ENCODE peak calls at places on chromosomes 2 and 18, in four cellular contexts. X is OCI-LY7, J is stomach, Q is neuronal stem cell. Y is an unnamed sample.
A peak's percentile ranks its signal among the peaks of the same experiment; 100 is the strongest.

GRCh38 chr2:101387151-101387807 is at the start of gene CREG2:
- DNase-seq in Q (peak; percentile 71), J (peak; percentile 75), X (no peak), Y (peak; percentile 66)

GRCh38 chr2:45987856-45988255 is 309.4 kb upstream of the EPAS1 start:
- DNase-seq in J (no peak), X (no peak), Q (no peak), Y (no peak)

GRCh38 chr2:217801115-217801531 is 201.7 kb downstream of the TNS1 start:
- DNase-seq in J (no peak), X (no peak), Q (no peak), Y (peak; percentile 28)

GRCh38 chr2:158529379-158530110 is 72.8 kb downstream of the PKP4 start:
- DNase-seq in X (no peak), Q (no peak), J (no peak), Y (no peak)

GRCh38 chr2:188244383-188244782 is 47.3 kb upstream of the GULP1 start:
- DNase-seq in Q (no peak), J (no peak), X (no peak), Y (no peak)

GRCh38 chr2:43327119-43327518 is 100.7 kb upstream of the ZFP36L2 start:
- DNase-seq in X (no peak), J (no peak), Q (no peak), Y (no peak)

GRCh38 chr2:72973566-72974435 is 56.5 kb downstream of the EMX1 start:
- DNase-seq in J (peak; percentile 63), X (peak; percentile 75), Q (peak; percentile 60), Y (no peak)

GRCh38 chr2:71548589-71549485 is 95.5 kb downstream of the DYSF start:
- DNase-seq in Q (peak; percentile 52), J (peak; percentile 70), X (peak; percentile 53), Y (peak; percentile 65)

GRCh38 chr2:207869784-207870778 is 100.4 kb upstream of the FZD5 start:
- DNase-seq in Q (no peak), J (no peak), X (no peak), Y (no peak)

GRCh38 chr18:47877892-47878291 is 52.6 kb downstream of the SMAD2 start:
- DNase-seq in J (no peak), X (no peak), Q (no peak), Y (no peak)

GRCh38 chr2:14773696-14774095 is 141.2 kb downstream of the LRATD1 start:
- DNase-seq in X (no peak), J (no peak), Q (no peak), Y (no peak)

DNA sequence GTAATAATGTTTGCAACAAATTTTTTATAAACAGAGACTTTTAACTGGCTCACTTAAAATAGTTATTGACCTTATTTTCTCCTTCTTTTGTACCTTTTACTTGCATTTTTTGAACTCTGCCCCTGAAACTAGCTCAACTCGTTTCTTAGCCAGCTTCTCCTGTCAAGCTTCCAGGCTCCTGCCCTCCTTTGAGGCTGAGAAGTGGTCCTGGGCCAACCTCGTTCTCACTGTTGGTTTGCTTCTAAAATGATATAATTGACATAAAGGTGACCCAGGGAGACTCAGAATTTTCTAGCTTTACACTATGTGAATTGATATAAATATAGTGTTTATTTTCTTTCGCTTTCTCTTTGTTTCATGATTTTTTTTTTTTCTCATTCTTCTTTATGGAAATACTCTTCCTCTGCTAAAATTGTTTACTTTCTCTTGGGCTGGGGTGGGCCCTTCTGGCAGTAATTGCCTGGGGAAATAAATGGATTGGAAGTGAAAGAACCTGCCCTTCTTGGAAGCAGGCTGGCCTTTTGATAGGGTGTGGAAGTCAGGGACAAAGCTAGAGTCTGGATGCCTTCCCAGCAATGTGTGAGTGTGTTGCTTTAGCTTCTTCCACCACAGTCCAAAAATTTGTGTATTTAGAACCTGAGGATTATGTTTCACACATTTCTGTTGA is 30.7 kb downstream of the GPD2 start:
- DNase-seq in X (no peak), J (peak; percentile 61), Q (no peak), Y (peak; percentile 37)
- H3K27ac ChIP-seq in X (no peak overlapping the region), J (peak overlapping the region; percentile 74), Q (peak overlapping the region; percentile 63), Y (peak overlapping the region; percentile 64)

GRCh38 chr18:8717011-8717770 is 11.8 kb downstream of the MTCL1 start:
- DNase-seq in J (no peak), Q (no peak), X (no peak), Y (no peak)
- H3K4me1 ChIP-seq in J (peaks cover 34% of the 10 kb centered on the region), Q (no peaks in the 10 kb centered on the region), X (peaks cover 10% of the 10 kb centered on the region), Y (no peaks in the 10 kb centered on the region)

GRCh38 chr2:168614291-168615018 is 158.4 kb downstream of the CERS6 start:
- DNase-seq in J (no peak), X (peak; percentile 7), Q (no peak), Y (no peak)
- H3K27ac ChIP-seq in J (no peak overlapping the region), X (no peak overlapping the region), Q (no peak overlapping the region), Y (no peak overlapping the region)

GRCh38 chr2:40283111-40283909 is 168.6 kb downstream of the SLC8A1 start:
- DNase-seq in Q (no peak), J (no peak), X (peak; percentile 44), Y (no peak)
- H3K4me1 ChIP-seq in Q (peaks cover 7% of the 10 kb centered on the region), J (peaks cover 21% of the 10 kb centered on the region), X (peaks cover 86% of the 10 kb centered on the region), Y (peaks cover 98% of the 10 kb centered on the region)

DNA sequence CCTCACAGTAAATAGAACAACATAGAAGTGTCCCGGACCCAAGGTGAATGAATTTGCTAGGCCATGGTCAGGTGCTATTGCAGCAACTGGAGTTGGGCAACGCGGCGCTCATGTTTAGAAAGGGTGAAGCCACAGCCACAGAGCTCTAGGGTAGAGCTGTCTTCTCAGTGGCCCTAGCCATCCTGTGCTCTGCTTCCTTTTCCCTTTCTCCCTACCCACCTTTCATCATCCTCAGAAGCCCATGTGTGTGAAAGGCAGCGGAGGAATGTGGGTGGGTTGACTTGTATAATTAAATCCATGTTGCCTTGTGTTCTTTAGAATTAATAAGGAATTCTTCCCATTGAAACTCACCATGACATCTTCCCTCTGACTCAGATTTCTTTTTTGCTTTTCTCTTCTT is 336.7 kb downstream of the OSR1 start:
- DNase-seq in X (no peak), J (no peak), Q (no peak), Y (no peak)
- H3K27ac ChIP-seq in X (no peak overlapping the region), J (no peak overlapping the region), Q (no peak overlapping the region), Y (no peak overlapping the region)

DNA sequence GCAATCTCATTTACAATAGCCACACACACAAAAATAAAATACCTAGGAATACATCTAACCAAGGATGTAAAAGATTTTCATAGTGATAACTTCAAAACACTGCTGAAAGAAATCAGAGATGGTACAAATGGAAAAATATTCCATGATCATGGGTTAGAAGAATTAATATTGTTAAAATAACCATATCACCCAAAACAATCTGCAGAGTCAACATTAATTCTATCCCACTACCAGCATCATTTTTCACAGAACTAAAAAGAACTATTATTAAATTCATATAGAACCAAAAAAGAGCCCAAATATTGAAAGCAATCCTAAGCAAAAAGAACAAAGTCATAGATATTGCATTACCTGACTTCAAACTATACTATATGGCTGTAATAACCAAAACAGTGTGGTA is 50.4 kb downstream of the ZNF385B start:
- DNase-seq in Q (no peak), X (no peak), J (no peak), Y (no peak)
- H3K4me1 ChIP-seq in Q (no peaks in the 10 kb centered on the region), X (no peaks in the 10 kb centered on the region), J (no peaks in the 10 kb centered on the region), Y (no peaks in the 10 kb centered on the region)